ENCODE peak calls at places on chromosomes 13 and 19, in nine cellular contexts. A is HCT116, H is HL-60, R is breast epithelium, N is prostate gland, U is GM12892, W is GM12878, L is stomach, G is Panc1. S is an unnamed sample.

GRCh38 chr13:89686171-89686570 is 1661.3 kb upstream of the MIR17HG start:
- DNase-seq in A (no peak), H (no peak), R (no peak), N (no peak), L (no peak), W (no peak), G (no peak), U (no peak), S (no peak)

GRCh38 chr13:84980571-84980970 is 818.6 kb downstream of the SLITRK6 start:
- DNase-seq in L (no peak), H (no peak), G (no peak), W (no peak), N (no peak), A (no peak), R (no peak), U (no peak), S (no peak)

GRCh38 chr13:89465366-89465765 is 1794.2 kb downstream of the SLITRK5 start:
- DNase-seq in R (no peak), L (no peak), N (no peak), A (peak; percentile 2), W (peak; percentile 3), U (no peak), G (no peak), H (no peak), S (no peak)

GRCh38 chr13:98386632-98387031 is 190.3 kb downstream of the STK24 start:
- DNase-seq in G (no peak), L (no peak), R (no peak), A (no peak), N (no peak), H (no peak), U (no peak), W (no peak), S (no peak)

GRCh38 chr13:36919833-36920611 is at the start of gene SMAD9:
- DNase-seq in N (peak; percentile 76), W (no peak), U (peak; percentile 29), G (no peak), H (peak; percentile 27), R (peak; percentile 61), L (peak; percentile 82), A (peak; percentile 1), S (peak; percentile 73)

GRCh38 chr19:34171539-34171876 is 796 bp upstream of the LSM14A start:
- DNase-seq in U (peak; percentile 25), A (no peak), N (no peak), L (no peak), R (no peak), H (no peak), G (no peak), W (peak; percentile 51), S (no peak)

GRCh38 chr19:21141787-21142464 is at the start of gene ZNF431:
- DNase-seq in U (peak; percentile 43), A (peak; percentile 92), H (peak; percentile 88), W (peak; percentile 89), L (peak; percentile 91), G (peak; percentile 64), R (peak; percentile 94), N (peak; percentile 94), S (peak; percentile 96)

GRCh38 chr13:79282976-79283375 is 123.1 kb downstream of the RBM26 start:
- DNase-seq in R (no peak), G (no peak), L (no peak), A (no peak), N (no peak), U (no peak), H (peak; percentile 83), W (no peak), S (no peak)

GRCh38 chr13:66803013-66803739 is 427.0 kb downstream of the PCDH9 start:
- DNase-seq in H (no peak), A (no peak), R (no peak), L (no peak), W (no peak), N (no peak), U (no peak), G (no peak), S (no peak)

GRCh38 chr13:102291587-102292218 is 110.1 kb downstream of the FGF14 start:
- DNase-seq in U (no peak), A (no peak), R (no peak), N (no peak), W (no peak), H (no peak), G (no peak), L (no peak), S (no peak)

GRCh38 chr13:47945738-47946137 is 55.3 kb downstream of the SUCLA2 start:
- DNase-seq in R (no peak), H (no peak), G (no peak), W (no peak), A (no peak), L (no peak), U (no peak), N (no peak), S (no peak)

GRCh38 chr19:33450689-33451088 is 70.9 kb downstream of the PEPD start:
- DNase-seq in L (no peak), A (no peak), U (no peak), N (no peak), R (no peak), H (no peak), G (no peak), W (no peak), S (no peak)

GRCh38 chr13:25067054-25067453 is 28.9 kb upstream of the PABPC3 start:
- DNase-seq in U (no peak), R (no peak), A (no peak), L (no peak), W (no peak), H (no peak), N (no peak), G (no peak), S (no peak)

GRCh38 chr19:5775668-5776309 is 8.8 kb downstream of the PRR22 start:
- DNase-seq in W (no peak), G (no peak), H (no peak), A (no peak), U (no peak), R (no peak), L (no peak), N (no peak), S (no peak)

GRCh38 chr19:35510626-35510964 is 2.9 kb downstream of the DMKN start:
- DNase-seq in L (no peak), G (no peak), R (no peak), N (no peak), H (no peak), U (no peak), A (no peak), W (no peak), S (no peak)

GRCh38 chr19:35508129-35508528 is 5.3 kb downstream of the DMKN start:
- DNase-seq in H (no peak), R (no peak), W (no peak), L (no peak), U (no peak), G (no peak), N (no peak), A (no peak), S (no peak)

GRCh38 chr19:35507561-35507960 is 5.9 kb downstream of the DMKN start:
- DNase-seq in N (no peak), U (no peak), W (no peak), L (no peak), R (no peak), A (no peak), G (no peak), H (no peak), S (no peak)

GRCh38 chr19:35509861-35510625 is 3.4 kb downstream of the DMKN start:
- DNase-seq in L (peak; percentile 90), N (peak; percentile 84), H (peak; percentile 20), W (no peak), U (peak; percentile 94), G (peak; percentile 42), A (peak; percentile 82), R (peak; percentile 78), S (peak; percentile 96)

DNA sequence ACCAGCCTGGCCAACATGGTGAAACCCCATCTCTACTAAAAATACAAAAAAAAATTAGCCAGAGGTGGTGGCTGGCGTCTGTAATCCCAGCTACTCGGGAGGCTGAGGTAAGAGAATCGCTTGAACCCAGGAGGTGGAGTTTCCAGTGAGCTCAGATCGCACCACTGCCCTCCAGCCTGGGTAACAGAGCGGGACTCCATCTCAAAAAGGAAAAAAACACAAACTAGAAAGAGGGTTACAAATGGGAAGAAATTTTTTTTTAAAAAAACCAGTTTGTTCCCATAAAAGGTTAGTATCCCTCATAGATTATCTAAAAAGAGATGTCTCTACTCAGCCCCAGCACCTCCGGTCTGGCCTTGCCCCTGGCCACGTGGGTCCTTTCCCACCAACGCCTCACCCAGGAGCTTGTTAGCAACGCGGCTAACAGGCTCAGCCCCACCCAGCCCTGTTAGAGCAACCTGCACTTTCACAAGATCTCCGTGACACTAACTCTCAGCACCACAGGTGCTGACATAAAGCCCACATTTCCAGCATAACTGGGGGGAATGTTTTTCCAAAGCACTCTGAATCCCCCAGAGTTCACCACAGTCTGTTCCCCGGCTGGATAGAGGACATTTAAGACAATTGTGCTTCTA is 4.3 kb downstream of the DMKN start:
- DNase-seq in W (peak; percentile 40), R (no peak), U (peak; percentile 58), G (no peak), H (no peak), L (peak; percentile 71), N (peak; percentile 57), A (peak; percentile 59), S (no peak)
- TF ChIP-seq POLR2AphosphoS5 in W (no peak), R (peak; percentile 16), U (no peak), G (no peak), H (no peak), L (peak; percentile 46), N (peak; percentile 25), A (peak; percentile 82), S (peak; percentile 47)

DNA sequence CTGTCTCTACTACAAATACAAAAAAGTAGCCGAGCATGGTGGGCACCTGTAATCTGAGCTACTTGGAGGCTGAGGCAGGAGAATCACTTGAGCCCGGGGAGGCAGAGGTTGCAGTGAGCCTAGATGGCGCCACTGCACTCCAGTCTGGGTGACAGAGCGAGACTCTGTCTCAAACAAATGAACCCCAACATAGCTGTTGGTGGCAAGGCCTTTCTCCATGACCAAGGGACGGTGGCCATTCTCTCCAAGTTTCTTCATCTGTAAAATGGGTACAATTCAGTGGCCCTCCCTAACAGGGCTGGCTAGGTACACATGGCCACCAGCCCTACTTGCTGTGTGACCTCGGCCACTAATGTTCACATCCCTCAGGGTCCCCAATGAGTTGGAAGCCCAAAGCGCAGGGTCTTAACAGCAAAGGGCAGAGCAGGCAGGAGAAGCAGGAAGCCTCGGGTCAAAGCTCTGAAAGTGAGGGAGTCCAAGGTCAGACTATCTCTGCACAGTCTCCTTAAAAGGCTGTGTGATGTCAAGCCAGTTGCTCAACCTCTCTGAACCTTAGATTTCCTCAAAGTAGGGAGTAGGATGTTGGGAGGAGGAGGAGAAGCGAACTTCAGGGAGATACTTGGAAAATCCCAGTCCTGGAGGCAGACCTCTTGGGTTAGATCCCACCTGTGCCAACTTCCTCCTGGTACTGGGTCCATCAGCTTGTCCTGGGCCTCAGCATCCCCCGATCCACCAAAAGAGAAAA is 2.7 kb downstream of the JUND start:
- DNase-seq in N (no peak), H (peak; percentile 30), A (no peak), W (no peak), L (peak; percentile 52), R (no peak), G (no peak), U (no peak), S (no peak)
- TF ChIP-seq POLR2AphosphoS5 in N (no peak), H (peak; percentile 57), A (no peak), W (peak; percentile 18), L (peak; percentile 55), R (peak; percentile 98), G (peak; percentile 19), U (peak; percentile 5), S (no peak)

GRCh38 chr13:92838786-92839185 is 387.8 kb upstream of the GPC6 start:
- DNase-seq in L (no peak), R (no peak), H (no peak), N (no peak), U (no peak), A (no peak), W (no peak), G (no peak), S (no peak)
- TF ChIP-seq POLR2AphosphoS5 in L (no peak), R (no peak), H (no peak), N (no peak), U (no peak), A (no peak), W (no peak), G (no peak), S (no peak)

GRCh38 chr19:7383284-7383683 is 34.5 kb downstream of the ARHGEF18 start:
- DNase-seq in L (no peak), W (no peak), U (no peak), R (no peak), A (no peak), G (no peak), N (no peak), H (no peak), S (no peak)
- TF ChIP-seq POLR2AphosphoS5 in L (no peak), W (no peak), U (no peak), R (no peak), A (no peak), G (no peak), N (no peak), H (no peak), S (no peak)

S was measured in upper lobe of left lung.